ENCODE peak calls at places on chromosome 10, in ten cellular contexts. E, F, A, W, H, Z, T, C, D and G are unnamed samples.

GRCh38 chr10:128064615-128065580 is 61.3 kb downstream of the MKI67 start:
- DNase-seq in E (peak; percentile 60), F (peak; percentile 91), A (no peak), W (peak; percentile 99), H (peak; percentile 63), Z (peak; percentile 49), T (no peak), C (no peak), D (peak; percentile 76), G (peak; percentile 79)

GRCh38 chr10:132666733-132667612 is 119.0 kb downstream of the NKX6-2 start:
- DNase-seq in E (no peak), F (no peak), A (no peak), W (no peak), H (no peak), Z (peak; percentile 12), T (no peak), C (no peak), D (no peak), G (no peak)

GRCh38 chr10:4398602-4399001 is 427.4 kb upstream of the AKR1E2 start:
- DNase-seq in E (no peak), F (no peak), A (no peak), W (no peak), H (no peak), Z (no peak), T (no peak), C (no peak), D (no peak), G (no peak)

GRCh38 chr10:23341004-23341403 is 3.6 kb downstream of the C10orf67 start:
- DNase-seq in E (no peak), F (no peak), A (no peak), W (peak; percentile 1), H (no peak), Z (peak; percentile 30), T (no peak), C (no peak), D (no peak), G (no peak)

GRCh38 chr10:84291389-84291788 is 37.0 kb upstream of the CCSER2 start:
- DNase-seq in E (no peak), F (no peak), A (peak; percentile 55), W (peak; percentile 62), H (no peak), Z (peak; percentile 78), T (no peak), C (no peak), D (no peak), G (no peak)

GRCh38 chr10:24000271-24000813 is 208.6 kb upstream of the KIAA1217 start:
- DNase-seq in E (no peak), F (no peak), A (no peak), W (no peak), H (no peak), Z (no peak), T (no peak), C (no peak), D (no peak), G (no peak)

GRCh38 chr10:18455086-18455884 is 196.1 kb downstream of the NSUN6 start:
- DNase-seq in E (no peak), F (no peak), A (no peak), W (no peak), H (no peak), Z (peak; percentile 19), T (no peak), C (no peak), D (no peak), G (no peak)

GRCh38 chr10:97647556-97647955 is 7.1 kb downstream of the PI4K2A start:
- DNase-seq in E (no peak), F (no peak), A (no peak), W (peak; percentile 33), H (no peak), Z (peak; percentile 57), T (no peak), C (no peak), D (no peak), G (no peak)

DNA sequence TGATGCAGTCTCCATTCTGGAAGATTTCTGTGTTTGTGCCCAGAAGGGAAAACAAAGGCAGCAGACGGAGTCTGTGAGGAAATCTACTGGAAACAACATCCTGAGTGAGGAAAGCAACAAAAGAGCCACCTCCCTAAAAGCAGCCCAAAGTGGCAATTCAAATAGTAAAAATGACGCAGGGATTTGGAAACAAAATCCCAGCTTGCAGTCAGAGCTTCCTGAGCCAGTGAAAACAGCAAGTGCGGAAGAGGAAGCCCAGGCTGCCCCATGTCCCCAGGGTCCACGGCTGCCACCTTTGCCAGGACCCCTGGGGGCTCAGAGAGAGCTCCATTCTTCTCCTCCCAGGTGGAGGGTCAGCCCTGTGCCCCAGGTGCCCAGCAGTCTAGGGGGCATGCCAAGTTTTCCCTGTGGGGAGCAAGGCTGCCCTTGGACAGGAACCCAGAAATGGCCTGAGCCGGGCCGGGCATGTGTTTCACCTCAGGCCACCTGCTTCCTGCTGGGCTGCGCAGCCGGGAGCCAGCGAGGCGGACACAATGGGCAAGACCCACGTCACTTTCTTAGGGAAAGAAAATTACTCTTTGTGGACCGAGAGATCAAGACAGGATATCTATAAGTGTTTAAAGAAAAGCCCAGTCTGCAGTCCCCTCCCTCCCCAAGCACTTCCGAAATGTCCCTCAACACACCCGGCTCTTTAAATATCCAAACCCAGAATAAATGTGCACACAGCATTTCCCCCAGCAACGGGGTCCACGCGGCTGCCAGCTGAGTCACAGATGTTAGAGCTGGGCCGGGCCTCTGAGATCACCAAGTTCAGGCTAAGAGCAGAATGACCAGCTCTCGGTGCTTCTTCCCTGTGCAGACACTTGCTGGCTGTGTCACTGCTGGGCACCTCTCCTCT is 231.1 kb downstream of the ARHGAP12 start:
- DNase-seq in E (peak; percentile 61), F (peak; percentile 93), A (peak; percentile 98), W (no peak), H (peak; percentile 53), Z (peak; percentile 85), T (no peak), C (no peak), D (peak; percentile 77), G (peak; percentile 92)
- TF ChIP-seq POLR2A in E (no peak), F (no peak), A (peak; percentile 75), W (no peak), H (peak; percentile 33), Z (no peak), T (no peak), C (no peak), D (peak; percentile 20), G (no peak)

DNA sequence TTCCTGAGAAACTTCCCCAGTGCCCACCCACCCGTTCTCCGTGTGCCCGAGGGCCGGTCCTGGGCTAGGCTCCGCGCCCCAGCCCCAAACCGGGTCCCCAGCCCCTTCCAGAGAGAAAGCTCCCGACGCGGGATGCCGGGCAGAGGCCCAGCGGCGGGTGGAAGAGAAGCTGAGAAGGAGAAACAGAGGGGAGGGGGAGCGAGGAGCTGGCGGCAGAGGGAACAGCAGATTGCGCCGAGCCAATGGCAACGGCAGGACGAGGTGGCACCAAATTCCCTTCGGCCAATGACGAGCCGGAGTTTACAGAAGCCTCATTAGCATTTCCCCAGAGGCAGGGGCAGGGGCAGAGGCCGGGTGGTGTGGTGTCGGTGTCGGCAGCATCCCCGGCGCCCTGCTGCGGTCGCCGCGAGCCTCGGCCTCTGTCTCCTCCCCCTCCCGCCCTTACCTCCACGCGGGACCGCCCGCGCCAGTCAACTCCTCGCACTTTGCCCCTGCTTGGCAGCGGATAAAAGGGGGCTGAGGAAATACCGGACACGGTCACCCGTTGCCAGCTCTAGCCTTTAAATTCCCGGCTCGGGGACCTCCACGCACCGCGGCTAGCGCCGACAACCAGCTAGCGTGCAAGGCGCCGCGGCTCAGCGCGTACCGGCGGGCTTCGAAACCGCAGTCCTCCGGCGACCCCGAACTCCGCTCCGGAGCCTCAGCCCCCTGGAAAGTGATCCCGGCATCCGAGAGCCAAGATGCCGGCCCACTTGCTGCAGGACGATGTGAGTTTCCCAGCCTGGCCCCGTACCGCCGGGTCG is at the start of gene SCD:
- DNase-seq in E (peak; percentile 83), F (peak; percentile 85), A (peak; percentile 92), W (peak; percentile 99), H (peak; percentile 77), Z (peak; percentile 88), T (peak; percentile 93), C (peak; percentile 94), D (peak; percentile 60), G (peak; percentile 79)
- TF ChIP-seq POLR2A in E (peak; percentile 85), F (peak; percentile 45), A (peak; percentile 83), W (peak; percentile 72), H (peak; percentile 78), Z (peak; percentile 63), T (peak; percentile 71), C (peak; percentile 31), D (peak; percentile 19), G (peak; percentile 54)

DNA sequence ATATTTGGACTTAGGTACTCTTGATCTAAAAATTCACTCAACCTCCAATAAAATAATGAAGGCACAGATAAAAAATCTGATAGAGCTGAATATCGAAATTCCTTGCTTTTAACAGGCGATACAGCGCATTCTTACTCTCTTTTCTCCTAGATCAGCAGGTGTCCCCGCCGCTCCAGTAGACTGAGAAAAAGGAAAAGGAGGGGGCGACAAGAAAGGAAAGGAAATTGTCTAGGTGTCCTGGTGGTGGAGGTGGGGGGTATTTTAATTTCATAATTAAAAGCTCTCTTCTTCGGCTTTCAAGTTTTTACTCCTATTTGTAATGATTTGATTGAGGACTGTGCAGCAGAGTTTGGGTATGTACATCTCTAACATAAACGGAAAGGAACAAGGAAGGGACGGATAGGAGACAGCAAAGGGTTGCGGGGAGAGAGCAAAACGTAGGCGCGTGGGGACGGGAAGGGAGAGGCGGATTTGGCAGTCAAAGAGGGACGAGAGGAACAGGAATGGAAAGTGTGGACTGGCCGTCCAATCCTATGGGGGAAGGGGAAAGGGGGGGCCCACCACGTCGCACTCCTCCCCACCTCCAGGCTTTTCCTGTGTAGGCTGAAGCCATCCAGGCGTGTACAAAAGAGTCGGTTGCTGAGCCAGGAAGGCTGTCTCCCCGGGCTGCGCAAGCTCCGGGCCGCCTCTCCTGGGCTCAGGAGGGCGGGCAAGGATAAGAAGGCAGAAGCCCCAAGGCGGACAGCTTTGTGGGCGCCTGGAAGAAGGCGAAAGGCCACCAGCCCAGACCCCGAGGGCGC is 875 bp upstream of the HECTD2 start:
- DNase-seq in E (peak; percentile 84), F (peak; percentile 97), A (peak; percentile 87), W (peak; percentile 76), H (peak; percentile 77), Z (peak; percentile 80), T (peak; percentile 86), C (peak; percentile 27), D (peak; percentile 91), G (peak; percentile 92)
- TF ChIP-seq POLR2A in E (peak; percentile 72), F (peak; percentile 81), A (peak; percentile 94), W (no peak), H (peak; percentile 93), Z (peak; percentile 87), T (peak; percentile 76), C (no peak), D (peak; percentile 29), G (peak; percentile 45)

GRCh38 chr10:11297136-11297535 is 279.5 kb downstream of the CELF2 start:
- DNase-seq in E (no peak), F (no peak), A (no peak), W (no peak), H (no peak), Z (no peak), T (no peak), C (no peak), D (no peak), G (no peak)

GRCh38 chr10:11299125-11299524 is 281.5 kb downstream of the CELF2 start:
- DNase-seq in E (no peak), F (no peak), A (no peak), W (no peak), H (no peak), Z (no peak), T (no peak), C (no peak), D (no peak), G (no peak)

GRCh38 chr10:11300071-11300470 is 282.4 kb downstream of the CELF2 start:
- DNase-seq in E (no peak), F (no peak), A (no peak), W (no peak), H (no peak), Z (no peak), T (no peak), C (no peak), D (no peak), G (no peak)

GRCh38 chr10:11300563-11300962 is 282.9 kb downstream of the CELF2 start:
- DNase-seq in E (no peak), F (no peak), A (no peak), W (no peak), H (no peak), Z (no peak), T (no peak), C (no peak), D (no peak), G (no peak)

DNA sequence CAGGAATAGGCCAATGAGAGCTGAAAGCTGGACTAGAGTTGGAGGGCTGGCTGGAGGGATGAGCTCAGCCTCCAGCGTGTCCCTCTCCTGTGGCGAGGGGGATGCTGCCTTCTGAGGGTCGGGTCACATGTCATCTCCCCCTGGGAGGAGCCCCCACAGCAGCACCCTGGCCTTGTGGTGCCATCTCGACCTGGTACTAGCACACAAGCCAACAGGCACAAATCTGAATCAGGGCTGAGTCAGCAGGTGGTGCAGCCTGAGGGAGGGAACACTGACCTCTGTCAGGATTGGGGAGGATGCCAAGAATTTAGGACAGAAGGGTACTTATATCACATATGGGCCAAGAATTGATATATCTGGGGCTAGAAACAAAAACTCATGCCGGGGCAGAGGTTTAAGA is 280.4 kb downstream of the CELF2 start:
- DNase-seq in E (no peak), F (no peak), A (no peak), W (no peak), H (no peak), Z (no peak), T (no peak), C (no peak), D (no peak), G (no peak)
- TF ChIP-seq POLR2A in E (no peak), F (no peak), A (no peak), W (no peak), H (no peak), Z (no peak), T (no peak), C (peak; percentile 29), D (no peak), G (no peak)